ENCODE peak calls at places on chromosomes 5 and 9, in eight cellular contexts. D, C, V, U, K, G, R and H are unnamed samples.

GRCh38 chr5:176878906-176879662 is 20.1 kb downstream of the HK3 start:
- DNase-seq in V (no peak), D (no peak), R (no peak), G (no peak), U (no peak), C (no peak), K (no peak), H (peak; percentile 71)

GRCh38 chr5:115349001-115349817 is 52.8 kb upstream of the CCDC112 start:
- DNase-seq in R (peak; percentile 79), V (no peak), K (peak; percentile 53), C (peak; percentile 80), U (no peak), D (peak; percentile 30), G (peak; percentile 83), H (peak; percentile 77)

GRCh38 chr5:44660251-44660650 is 148.5 kb upstream of the MRPS30 start:
- DNase-seq in C (no peak), D (no peak), K (no peak), V (no peak), U (no peak), G (no peak), R (no peak), H (no peak)

GRCh38 chr5:893137-893506 is 438 bp downstream of the TRIP13 start:
- DNase-seq in U (no peak), G (no peak), C (no peak), D (no peak), R (no peak), K (peak; percentile 35), V (no peak), H (peak; percentile 83)

GRCh38 chr9:111937781-111938426 is 41.3 kb downstream of the UGCG start:
- DNase-seq in G (peak; percentile 58), D (no peak), U (peak; percentile 64), K (peak; percentile 79), C (peak; percentile 87), R (no peak), V (no peak), H (no peak)

GRCh38 chr9:37645903-37646506 is 4.7 kb upstream of the FRMPD1 start:
- DNase-seq in V (no peak), C (no peak), K (no peak), R (no peak), D (no peak), G (no peak), U (no peak), H (no peak)

GRCh38 chr9:134136117-134136996 is 475 bp downstream of the WDR5 start:
- DNase-seq in D (no peak), K (peak; percentile 41), G (peak; percentile 14), C (peak; percentile 6), U (peak; percentile 45), V (no peak), R (peak; percentile 17), H (peak; percentile 90)

GRCh38 chr5:9626955-9627354 is 3.2 kb downstream of the TAS2R1 start:
- DNase-seq in K (no peak), C (no peak), D (no peak), R (no peak), V (no peak), U (no peak), G (no peak), H (no peak)

GRCh38 chr9:126507318-126508109 is 106.2 kb upstream of the LMX1B start:
- DNase-seq in R (no peak), K (no peak), V (no peak), C (no peak), U (no peak), D (no peak), G (no peak), H (peak; percentile 78)

GRCh38 chr9:132234501-132235045 is 72.7 kb downstream of the NTNG2 start:
- DNase-seq in U (no peak), V (no peak), R (no peak), K (no peak), G (no peak), C (no peak), D (no peak), H (peak; percentile 80)

GRCh38 chr9:128145536-128145935 is 3.7 kb upstream of the LCN2 start:
- DNase-seq in G (no peak), D (no peak), C (no peak), R (no peak), V (no peak), U (no peak), K (no peak), H (peak; percentile 29)

GRCh38 chr5:35138232-35138631 is 90.5 kb upstream of the AGXT2 start:
- DNase-seq in R (no peak), D (no peak), G (peak; percentile 82), V (no peak), U (no peak), K (no peak), C (peak; percentile 63), H (peak; percentile 26)